ENCODE peak calls at places on chromosomes 13 and 19, in five cellular contexts. E is cardiac fibroblast; B is foreskin fibroblast; P is CD8-positive, alpha-beta T cell; Q is heart right ventricle. O is an unnamed sample.

GRCh38 chr19:39843919-39844793 is 2.0 kb downstream of the FBL start:
- DNase-seq in E (peak), B (peak), Q (no peak), P (no peak), O (no peak)

GRCh38 chr19:51181913-51182419 is 39.9 kb downstream of the SIGLEC7 start:
- DNase-seq in B (no peak), P (no peak), E (no peak), Q (no peak), O (no peak)

GRCh38 chr13:22866221-22866620 is 314.6 kb upstream of the SGCG start:
- DNase-seq in E (no peak), B (no peak), Q (no peak), P (no peak), O (no peak)

GRCh38 chr19:3263866-3264265 is 39.4 kb downstream of the CELF5 start:
- DNase-seq in Q (no peak), P (no peak), B (no peak), E (no peak), O (no peak)

GRCh38 chr19:2495130-2495641 is 19.3 kb downstream of the GADD45B start:
- DNase-seq in Q (peak), B (peak), P (no peak), E (peak), O (no peak)

GRCh38 chr19:51808333-51808986 is 13.5 kb downstream of the FPR3 start:
- DNase-seq in B (peak), E (peak), P (no peak), Q (no peak), O (no peak)

GRCh38 chr13:112619730-112620639 is 32.0 kb upstream of the TUBGCP3 start:
- DNase-seq in E (peak), B (no peak), P (no peak), Q (no peak), O (no peak)

GRCh38 chr19:51359294-51359693 is 6.9 kb downstream of the ETFB start:
- DNase-seq in E (peak), P (no peak), Q (no peak), B (peak), O (no peak)

GRCh38 chr13:77113496-77113895 is 86.5 kb upstream of the FBXL3 start:
- DNase-seq in Q (no peak), B (peak), P (no peak), E (peak), O (no peak)

GRCh38 chr19:799076-799881 is 2.0 kb downstream of the PTBP1 start:
- DNase-seq in E (peak), Q (no peak), P (no peak), B (peak), O (peak)

GRCh38 chr19:10736916-10737551 is 19.2 kb downstream of the DNM2 start:
- DNase-seq in P (no peak), Q (no peak), E (no peak), B (no peak), O (no peak)

GRCh38 chr13:79525458-79525857 is 44.5 kb downstream of the NDFIP2 start:
- DNase-seq in Q (no peak), P (no peak), E (no peak), B (no peak), O (no peak)

GRCh38 chr13:48808689-48809088 is 155.0 kb downstream of the CYSLTR2 start:
- DNase-seq in P (no peak), B (peak), Q (no peak), E (peak), O (no peak)

GRCh38 chr13:49791753-49792549 is 531 bp downstream of the KPNA3 start:
- DNase-seq in B (peak), E (peak), P (peak), Q (peak), O (no peak)

GRCh38 chr13:108609353-108609752 is 20.1 kb upstream of the MYO16 start:
- DNase-seq in P (no peak), E (peak), B (peak), Q (no peak), O (no peak)

GRCh38 chr13:32496574-32497160 is 41.9 kb downstream of the N4BP2L2 start:
- DNase-seq in P (no peak), Q (no peak), E (no peak), B (no peak), O (no peak)

GRCh38 chr19:9171393-9171991 is 7.3 kb upstream of the OR7D2 start:
- DNase-seq in Q (no peak), B (peak), E (peak), P (no peak), O (no peak)

GRCh38 chr13:37187110-37187509 is 81.6 kb upstream of the CSNK1A1L start:
- DNase-seq in Q (no peak), E (peak), B (peak), P (no peak), O (no peak)

GRCh38 chr13:57314897-57315520 is 148.0 kb downstream of the PRR20E start:
- DNase-seq in P (no peak), B (no peak), E (no peak), Q (no peak), O (no peak)

GRCh38 chr13:46403851-46404731 is 17.0 kb upstream of the RUBCNL start:
- DNase-seq in Q (no peak), P (no peak), E (no peak), B (no peak), O (no peak)

GRCh38 chr13:58964048-58964447 is 1199.7 kb downstream of the DIAPH3 start:
- DNase-seq in E (no peak), Q (no peak), B (no peak), P (no peak), O (no peak)

GRCh38 chr13:97310809-97311436 is 88.8 kb downstream of the MBNL2 start:
- DNase-seq in B (no peak), P (no peak), Q (no peak), E (no peak), O (no peak)

GRCh38 chr19:19661675-19662251 is 1.7 kb downstream of the ATP13A1 start:
- DNase-seq in B (peak), Q (no peak), E (no peak), P (peak), O (peak)

GRCh38 chr13:47126432-47126831 is 229.6 kb upstream of the HTR2A start:
- DNase-seq in B (peak), P (no peak), E (peak), Q (no peak), O (no peak)

GRCh38 chr19:35213678-35214632 is 14.6 kb downstream of the FAM187B start:
- DNase-seq in B (peak), E (peak), Q (no peak), P (peak), O (no peak)

GRCh38 chr19:280541-281007 is 10.6 kb downstream of the PLPP2 start:
- DNase-seq in Q (no peak), B (no peak), E (no peak), P (no peak), O (no peak)

GRCh38 chr13:26310470-26310869 is 56.5 kb downstream of the CDK8 start:
- DNase-seq in P (no peak), E (no peak), Q (no peak), B (no peak), O (no peak)
- TF ChIP-seq CTCF in P (no peak), E (no peak), Q (no peak), B (no peak), O (no peak)

GRCh38 chr13:51221674-51222509 is at the start of gene FAM124A:
- DNase-seq in B (peak), Q (peak), E (no peak), P (no peak), O (peak)
- TF ChIP-seq CTCF in B (no peak), Q (no peak), E (no peak), P (no peak), O (peak)

DNA sequence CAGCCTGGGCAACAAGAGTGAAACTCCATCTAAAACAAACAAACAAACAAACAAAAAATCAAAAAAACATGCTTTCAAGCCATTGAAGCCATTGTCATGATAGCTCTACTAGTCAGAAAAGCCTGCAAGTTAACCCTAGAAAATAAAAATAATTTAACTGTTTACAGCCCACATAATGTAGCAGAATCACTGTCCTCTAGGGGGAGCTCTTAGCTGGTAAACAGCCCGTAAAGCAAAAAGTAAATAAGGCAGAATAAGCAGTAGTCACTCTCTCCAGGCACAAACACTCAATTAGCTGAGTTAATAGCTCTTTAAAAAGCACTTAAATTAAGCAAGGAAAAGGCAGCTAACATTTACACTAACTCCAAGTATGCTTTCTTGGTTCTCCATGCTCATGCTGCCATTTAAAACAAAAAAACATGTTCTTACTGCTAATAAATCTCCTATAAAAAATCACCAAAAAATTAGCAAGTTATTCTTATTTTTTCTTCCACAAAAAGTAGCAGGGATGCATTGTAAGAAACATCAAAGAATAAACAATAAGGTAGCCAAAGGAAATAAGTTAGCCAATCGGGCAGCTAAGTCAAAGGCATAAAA is 11.3 kb downstream of the LILRB4 start:
- DNase-seq in B (peak), Q (no peak), P (no peak), E (peak), O (no peak)
- TF ChIP-seq CTCF in B (peak), Q (peak), P (peak), E (peak), O (peak)

DNA sequence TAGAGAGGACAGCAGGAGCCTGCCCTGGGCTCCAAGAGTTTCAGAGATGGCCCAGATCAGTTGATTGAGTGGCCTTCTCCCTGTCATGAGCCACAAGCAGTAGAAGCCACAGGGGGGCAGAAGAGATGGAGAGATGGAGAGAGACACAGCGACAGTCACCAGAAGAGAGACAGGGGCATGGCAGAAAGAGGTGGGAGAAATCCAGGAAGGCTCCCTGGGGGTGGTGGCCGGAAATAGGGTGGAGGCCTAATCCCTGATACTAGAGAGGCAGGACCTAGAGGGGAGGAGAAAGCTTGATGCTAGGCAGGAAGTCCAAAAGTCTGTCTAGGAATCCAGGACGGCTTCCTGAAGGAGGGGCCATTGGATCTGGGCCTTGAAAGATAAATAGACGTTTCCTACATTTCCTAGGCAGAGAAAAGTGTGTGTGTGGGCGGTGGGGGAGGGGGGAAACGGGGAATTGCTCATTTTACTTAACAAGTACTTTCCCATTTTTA is 9.6 kb upstream of the TPM4 start:
- DNase-seq in B (peak), E (peak), P (peak), Q (no peak), O (peak)
- TF ChIP-seq CTCF in B (no peak), E (peak), P (no peak), Q (no peak), O (peak)

GRCh38 chr13:34347784-34348573 is 530.0 kb downstream of the RFC3 start:
- DNase-seq in B (no peak), E (no peak), P (no peak), Q (no peak), O (no peak)
- TF ChIP-seq CTCF in B (no peak), E (no peak), P (no peak), Q (no peak), O (no peak)

O was measured in D721Med.